ENCODE peak calls at places on chromosome 10, in four cellular contexts. F is HepG2, Y is astrocyte, Q is Karpas-422. B is an unnamed sample.

GRCh38 chr10:88095291-88095721 is 231.9 kb downstream of the PTEN start:
- DNase-seq in Q (no peak), Y (peak; percentile 68), F (no peak), B (no peak)

GRCh38 chr10:117619200-117619599 is 76.7 kb downstream of the EMX2 start:
- DNase-seq in F (no peak), Q (no peak), Y (no peak), B (no peak)

GRCh38 chr10:122208616-122209430 is 62.3 kb upstream of the BTBD16 start:
- DNase-seq in Q (no peak), F (no peak), Y (no peak), B (no peak)

GRCh38 chr10:71473671-71474599 is 77.2 kb downstream of the CDH23 start:
- DNase-seq in Q (no peak), Y (no peak), F (no peak), B (no peak)

GRCh38 chr10:121077331-121077730 is 226.2 kb downstream of the WDR11 start:
- DNase-seq in Y (no peak), Q (no peak), F (no peak), B (peak; percentile 24)

GRCh38 chr10:132861884-132862461 is 76.0 kb upstream of the NKX6-2 start:
- DNase-seq in F (no peak), Q (no peak), Y (no peak), B (no peak)

GRCh38 chr10:67075381-67076001 is 149.7 kb downstream of the LRRTM3 start:
- DNase-seq in F (no peak), Q (no peak), Y (no peak), B (no peak)

GRCh38 chr10:71124921-71125748 is 87.2 kb upstream of the UNC5B start:
- DNase-seq in F (no peak), Q (no peak), Y (no peak), B (no peak)

GRCh38 chr10:77175631-77176222 is 461.9 kb downstream of the KCNMA1 start:
- DNase-seq in F (no peak), Q (no peak), Y (no peak), B (no peak)

GRCh38 chr10:108791030-108791429 is 1132.3 kb downstream of the XPNPEP1 start:
- DNase-seq in Y (no peak), Q (no peak), F (no peak), B (no peak)

GRCh38 chr10:65628777-65629176 is 1297.1 kb upstream of the LRRTM3 start:
- DNase-seq in F (no peak), Q (no peak), Y (no peak), B (no peak)

GRCh38 chr10:126895214-126895781 is 9.9 kb upstream of the DOCK1 start:
- DNase-seq in Q (no peak), F (peak; percentile 53), Y (no peak), B (no peak)

GRCh38 chr10:76878514-76878913 is 759.1 kb downstream of the KCNMA1 start:
- DNase-seq in Q (no peak), Y (no peak), F (no peak), B (no peak)

GRCh38 chr10:128325788-128326187 is 199.6 kb upstream of the MKI67 start:
- DNase-seq in Q (no peak), Y (no peak), F (no peak), B (no peak)

DNA sequence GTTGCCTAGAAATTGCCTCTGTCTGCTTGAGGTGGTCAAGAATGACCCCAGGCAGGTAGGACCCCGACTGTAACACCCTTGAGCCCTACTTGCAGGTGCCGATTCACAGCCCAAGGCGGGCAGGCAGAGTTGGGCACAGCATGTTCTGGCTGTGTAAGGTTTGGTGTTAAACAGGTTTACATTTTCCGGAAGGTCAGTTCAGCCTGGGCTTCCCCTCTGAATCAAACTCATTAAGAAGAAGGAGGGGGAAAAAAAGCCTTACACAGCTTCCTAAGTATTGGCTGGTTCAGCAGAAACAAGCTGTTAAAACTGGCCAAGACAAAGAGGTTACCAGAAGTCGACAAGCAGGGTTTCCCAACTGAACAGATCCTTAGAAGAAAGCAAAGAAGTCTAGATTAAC is 132.6 kb downstream of the PRPF18 start:
- DNase-seq in F (no peak), Q (no peak), Y (no peak), B (no peak)
- H2AFZ ChIP-seq in F (no peak overlapping the region), Q (no peak overlapping the region), Y (no peak overlapping the region), B (no peak overlapping the region)

DNA sequence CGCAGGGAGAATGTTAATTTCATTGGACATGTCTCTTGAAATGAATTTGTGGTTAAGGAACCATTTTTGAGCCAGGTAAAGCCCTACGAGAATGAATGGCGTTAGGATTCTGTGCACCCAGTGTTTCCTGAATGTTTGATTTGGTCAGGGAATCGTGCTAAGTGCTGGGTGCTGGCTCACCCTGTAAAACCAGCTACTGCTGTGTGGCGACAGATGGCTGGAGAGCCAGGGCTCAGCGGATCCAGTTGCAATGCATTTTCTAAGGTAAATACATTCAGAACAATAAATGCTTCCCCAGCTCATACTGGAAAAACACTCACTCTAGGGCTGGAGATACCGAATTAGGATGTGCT is 355.5 kb downstream of the GLRX3 start:
- DNase-seq in F (no peak), Y (no peak), Q (no peak), B (no peak)
- H3K4me2 ChIP-seq in F (no peak overlapping the region), Y (no peak overlapping the region), Q (no peak overlapping the region), B (no peak overlapping the region)

GRCh38 chr10:1184541-1185415 is 128.6 kb downstream of the WDR37 start:
- DNase-seq in Q (no peak), F (no peak), Y (no peak), B (no peak)

GRCh38 chr10:1187151-1187854 is 131.1 kb downstream of the WDR37 start:
- DNase-seq in F (no peak), Y (no peak), Q (no peak), B (no peak)

GRCh38 chr10:1187855-1188555 is 131.8 kb downstream of the WDR37 start:
- DNase-seq in Q (no peak), F (no peak), Y (no peak), B (no peak)

GRCh38 chr10:1186693-1186990 is 130.5 kb downstream of the WDR37 start:
- DNase-seq in Q (no peak), F (no peak), Y (no peak), B (no peak)

DNA sequence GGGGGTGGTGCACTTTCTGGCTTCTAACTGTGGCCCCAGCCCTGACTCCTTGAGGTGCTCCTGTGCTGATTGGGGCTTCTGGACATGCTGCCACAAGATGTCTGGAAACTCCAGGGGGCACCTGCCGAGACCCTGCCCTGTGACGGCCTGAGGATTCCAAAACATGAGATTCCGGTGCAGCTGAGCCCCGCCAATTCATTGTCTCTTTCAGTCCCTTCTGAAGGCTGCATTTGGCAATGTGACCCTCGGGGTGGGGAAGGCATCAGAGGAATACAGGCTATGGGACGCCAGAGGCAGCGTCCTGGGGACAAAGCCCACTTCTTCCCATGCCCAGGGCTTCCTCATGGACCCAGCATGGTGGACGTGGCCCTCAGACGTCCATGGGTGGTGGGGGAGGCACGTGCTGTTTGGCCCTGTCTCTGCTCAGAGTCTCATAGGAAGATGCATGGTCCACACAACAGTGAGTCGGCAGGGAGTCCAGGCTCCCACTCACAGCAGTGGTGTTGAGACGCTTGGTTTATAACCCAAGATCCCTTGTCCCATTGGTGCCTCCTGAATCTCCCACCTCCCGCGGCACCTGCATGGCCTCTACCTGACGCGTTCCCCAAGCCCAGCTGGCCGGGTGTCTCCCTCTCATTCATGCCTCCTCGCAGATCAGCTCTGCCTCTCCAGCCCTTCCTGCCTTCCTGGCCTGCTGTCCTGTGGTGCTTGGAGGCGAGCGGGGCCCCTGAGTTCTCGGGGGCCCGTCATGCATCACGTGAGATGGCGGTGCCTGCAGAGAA is 129.9 kb downstream of the WDR37 start:
- DNase-seq in Q (no peak), F (no peak), Y (no peak), B (no peak)
- H2AFZ ChIP-seq in Q (no peak overlapping the region), F (no peak overlapping the region), Y (no peak overlapping the region), B (no peak overlapping the region)

DNA sequence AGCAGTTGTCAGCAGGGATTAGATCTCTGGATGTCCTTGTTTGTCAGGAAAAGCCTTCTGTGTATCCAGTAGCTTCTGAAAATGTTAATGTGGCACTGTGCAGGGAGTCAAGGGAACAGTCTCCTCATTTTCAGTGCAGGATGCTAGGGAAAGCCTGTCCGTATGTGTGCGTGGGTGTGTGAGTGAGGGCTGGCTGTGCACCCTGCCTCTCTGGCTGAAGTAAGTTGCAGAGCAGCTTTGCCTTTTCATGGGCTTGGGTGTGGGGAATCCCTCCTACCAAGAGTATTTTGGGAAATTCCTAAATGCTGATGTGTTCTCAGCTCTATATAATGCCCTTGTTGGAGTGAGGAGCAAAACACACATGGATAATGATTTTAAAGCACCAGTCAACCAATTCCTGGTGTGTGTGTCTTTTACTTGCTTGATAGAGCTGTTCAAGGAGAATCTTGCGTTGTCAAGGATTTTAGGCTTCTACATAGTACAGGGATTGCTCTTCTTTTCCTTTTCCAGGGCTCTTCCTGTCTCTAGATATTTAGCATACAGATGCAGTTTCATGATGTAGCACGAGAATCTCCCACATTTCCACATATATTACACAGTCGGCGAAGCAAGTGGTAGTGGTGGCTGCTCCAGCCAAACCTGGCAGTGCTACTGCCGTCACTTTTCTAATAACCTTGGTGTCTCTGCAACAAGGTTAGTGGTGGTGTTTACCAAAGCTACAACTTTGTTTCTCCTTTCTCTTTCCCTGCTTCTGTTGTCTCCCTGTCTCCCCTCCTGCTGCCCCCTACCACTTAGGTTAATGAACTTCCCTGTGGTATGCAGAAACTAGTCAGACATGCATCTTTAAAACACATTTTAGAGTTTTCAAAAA is 92.8 kb downstream of the MCU start:
- DNase-seq in Q (no peak), Y (peak; percentile 91), F (no peak), B (peak; percentile 77)
- H3K4me2 ChIP-seq in Q (no peak overlapping the region), Y (peak overlapping the region; percentile 78), F (no peak overlapping the region), B (peak overlapping the region; percentile 33)

GRCh38 chr10:35135861-35136260 is 9.2 kb downstream of the CREM start:
- DNase-seq in Y (no peak), Q (peak; percentile 53), F (no peak), B (no peak)
- H2AFZ ChIP-seq in Y (no peak overlapping the region), Q (peak overlapping the region; percentile 17), F (no peak overlapping the region), B (no peak overlapping the region)

GRCh38 chr10:11378835-11379234 is 232.6 kb downstream of the USP6NL start:
- DNase-seq in Y (no peak), Q (no peak), F (no peak), B (no peak)
- H3K4me2 ChIP-seq in Y (no peak overlapping the region), Q (no peak overlapping the region), F (no peak overlapping the region), B (no peak overlapping the region)

DNA sequence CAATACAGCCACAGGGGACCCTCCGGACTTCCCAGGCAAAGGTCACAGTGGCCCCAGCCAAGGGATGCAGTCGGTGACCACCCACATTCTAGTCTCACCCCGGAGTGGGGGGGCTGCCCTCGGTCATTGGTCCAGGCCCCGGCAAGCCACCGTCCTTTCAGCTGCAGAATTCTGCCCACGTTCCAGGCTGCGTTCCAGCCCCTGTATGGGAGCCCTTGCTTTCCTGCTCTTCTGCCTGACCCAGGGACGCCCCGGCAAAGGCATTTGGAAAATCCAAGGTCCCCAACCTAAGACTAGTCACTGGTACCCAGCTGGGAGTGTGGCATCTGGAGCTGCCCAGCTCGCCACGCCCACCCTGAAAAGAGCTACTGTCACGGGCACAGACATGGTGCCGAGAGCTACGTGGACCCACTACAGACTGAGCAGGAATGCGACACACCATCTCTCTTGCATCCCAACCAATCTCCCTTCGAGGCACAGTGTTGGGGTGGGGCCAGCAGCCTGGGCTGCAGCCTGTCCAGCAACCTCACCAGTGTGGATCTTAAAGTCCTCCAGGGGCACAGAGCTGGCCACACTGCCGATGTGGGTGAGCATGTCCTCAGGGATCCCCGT is 18.6 kb downstream of the OGDHL start:
- DNase-seq in Y (no peak), Q (no peak), F (no peak), B (no peak)
- H2AFZ ChIP-seq in Y (no peak overlapping the region), Q (no peak overlapping the region), F (no peak overlapping the region), B (no peak overlapping the region)

GRCh38 chr10:112985701-112986510 is 35.9 kb downstream of the TCF7L2 start:
- DNase-seq in Y (peak; percentile 83), Q (no peak), F (no peak), B (no peak)
- H3K4me2 ChIP-seq in Y (peak overlapping the region; percentile 75), Q (no peak overlapping the region), F (no peak overlapping the region), B (peak overlapping the region; percentile 29)

GRCh38 chr10:87030912-87031635 is 11.0 kb downstream of the FAM25A start:
- DNase-seq in Q (no peak), Y (no peak), F (no peak), B (no peak)
- H2AFZ ChIP-seq in Q (no peak overlapping the region), Y (no peak overlapping the region), F (no peak overlapping the region), B (no peak overlapping the region)

B was measured in neural progenitor cell.